ENCODE peak calls at places on chromosomes 11 and 22, in six cellular contexts. I, D, G, N, P and X are unnamed samples.

GRCh38 chr11:59754859-59755700 is at the start of gene STX3:
- DNase-seq in D (peak), P (no peak), I (peak), N (peak), G (peak), X (peak)

GRCh38 chr22:42327462-42328129 is 57.1 kb upstream of the TCF20 start:
- DNase-seq in D (no peak), G (no peak), I (no peak), P (no peak), N (no peak), X (no peak)

GRCh38 chr22:22667966-22668880 is 23.8 kb downstream of the GGTLC2 start:
- DNase-seq in D (no peak), N (no peak), G (no peak), P (no peak), I (no peak), X (no peak)

GRCh38 chr11:62142043-62142375 is 18.2 kb downstream of the INCENP start:
- DNase-seq in I (no peak), G (no peak), N (no peak), P (no peak), D (no peak), X (no peak)

GRCh38 chr11:112525270-112525669 is 264.6 kb upstream of the PLET1 start:
- DNase-seq in D (no peak), P (no peak), N (no peak), G (no peak), I (peak), X (no peak)

GRCh38 chr22:47835726-47836125 is 1073.3 kb downstream of the TBC1D22A start:
- DNase-seq in D (no peak), G (no peak), N (peak), I (peak), P (peak), X (no peak)

GRCh38 chr11:43866520-43866919 is 14.1 kb upstream of the ALKBH3 start:
- DNase-seq in P (no peak), I (no peak), N (no peak), G (no peak), D (no peak), X (no peak)

GRCh38 chr11:130212431-130212961 is 52.9 kb downstream of the ST14 start:
- DNase-seq in I (no peak), D (no peak), G (no peak), P (no peak), N (no peak), X (no peak)

GRCh38 chr11:88543902-88544655 is 206.5 kb upstream of the CTSC start:
- DNase-seq in N (peak), I (peak), P (peak), G (peak), D (peak), X (peak)

GRCh38 chr22:42368379-42369249 is 63.6 kb downstream of the NFAM1 start:
- DNase-seq in N (peak), P (no peak), I (no peak), D (no peak), G (no peak), X (peak)

GRCh38 chr22:36510384-36510783 is 3.5 kb upstream of the FOXRED2 start:
- DNase-seq in N (no peak), D (no peak), G (no peak), P (no peak), I (peak), X (no peak)

GRCh38 chr22:26447594-26448329 is 18.7 kb downstream of the ASPHD2 start:
- DNase-seq in P (no peak), G (no peak), N (no peak), I (no peak), D (no peak), X (no peak)

GRCh38 chr11:34086554-34087278 is 18.7 kb upstream of the NAT10 start:
- DNase-seq in I (no peak), D (no peak), N (no peak), P (no peak), G (no peak), X (no peak)

GRCh38 chr11:19713221-19714092 is 820 bp downstream of the NAV2 start:
- DNase-seq in N (no peak), P (no peak), D (no peak), G (no peak), I (no peak), X (no peak)